ENCODE peak calls at places on chromosomes 12 and 14, in six cellular contexts. S, J, N, A, R and C are unnamed samples.
A peak's percentile ranks its signal among the peaks of the same experiment; 100 is the strongest.

GRCh38 chr14:59919582-59920377 is at the start of gene LRRC9:
- DNase-seq in A (peak; percentile 4), N (peak; percentile 87), S (peak; percentile 9), J (peak; percentile 53), R (no peak), C (no peak)

GRCh38 chr12:102800565-102800964 is 116.5 kb downstream of the PAH start:
- DNase-seq in R (no peak), J (no peak), A (no peak), N (no peak), S (no peak), C (no peak)

GRCh38 chr12:43692064-43692463 is 66.5 kb downstream of the PUS7L start:
- DNase-seq in J (no peak), R (no peak), A (no peak), S (no peak), N (no peak), C (no peak)

GRCh38 chr12:77065361-77066204 is at the start of gene E2F7:
- DNase-seq in N (peak; percentile 96), R (peak; percentile 80), J (peak; percentile 87), S (peak; percentile 82), A (peak; percentile 70), C (peak; percentile 85)

GRCh38 chr14:104297313-104297704 is 158.9 kb downstream of the KIF26A start:
- DNase-seq in R (no peak), A (no peak), N (no peak), S (no peak), J (no peak), C (no peak)

GRCh38 chr14:50060871-50061663 is 55.3 kb downstream of the VCPKMT start:
- DNase-seq in N (no peak), S (peak; percentile 62), A (no peak), R (peak; percentile 82), J (no peak), C (peak; percentile 79)

GRCh38 chr12:96648941-96649340 is 159.6 kb downstream of the CFAP54 start:
- DNase-seq in J (no peak), N (no peak), A (no peak), R (no peak), S (no peak), C (no peak)

GRCh38 chr12:128098725-128099124 is 168.2 kb upstream of the TMEM132C start:
- DNase-seq in A (no peak), S (no peak), N (no peak), J (no peak), R (no peak), C (no peak)

GRCh38 chr14:61517861-61518802 is 177.2 kb upstream of the HIF1A start:
- DNase-seq in R (no peak), N (no peak), J (no peak), S (no peak), A (no peak), C (no peak)

GRCh38 chr12:129827102-129827873 is 76.5 kb downstream of the TMEM132D start:
- DNase-seq in J (no peak), S (no peak), R (no peak), N (no peak), A (no peak), C (no peak)

GRCh38 chr12:12704593-12705230 is 8.7 kb upstream of the GPR19 start:
- DNase-seq in A (no peak), N (peak; percentile 83), J (no peak), S (no peak), R (peak; percentile 64), C (no peak)

GRCh38 chr12:129723260-129723659 is 180.6 kb downstream of the TMEM132D start:
- DNase-seq in N (no peak), S (no peak), A (no peak), J (no peak), R (no peak), C (no peak)

GRCh38 chr14:93984987-93985410 is 8.6 kb upstream of the ASB2 start:
- DNase-seq in A (no peak), R (peak; percentile 38), N (peak; percentile 9), J (no peak), S (peak; percentile 72), C (no peak)

GRCh38 chr12:125113263-125113662 is 48.0 kb downstream of the AACS start:
- DNase-seq in R (no peak), S (no peak), A (no peak), N (no peak), J (no peak), C (no peak)

GRCh38 chr12:113248842-113249435 is 27.7 kb downstream of the TPCN1 start:
- DNase-seq in R (no peak), A (no peak), N (no peak), S (no peak), J (no peak), C (no peak)

GRCh38 chr12:118188690-118189371 is 52.9 kb downstream of the PEBP1 start:
- DNase-seq in N (no peak), S (peak; percentile 39), J (no peak), R (peak; percentile 29), A (no peak), C (peak; percentile 64)

GRCh38 chr14:52473557-52473956 is 78.7 kb downstream of the TXNDC16 start:
- DNase-seq in S (no peak), A (no peak), N (no peak), J (no peak), R (no peak), C (no peak)

GRCh38 chr14:20489093-20489994 is 16.0 kb upstream of the RNASE10 start:
- DNase-seq in N (no peak), A (no peak), J (no peak), S (no peak), R (no peak), C (no peak)

GRCh38 chr14:23174266-23174665 is 9.2 kb downstream of the SLC7A8 start:
- DNase-seq in R (no peak), S (no peak), J (no peak), N (no peak), A (no peak), C (no peak)

GRCh38 chr12:4392223-4392742 is 12.8 kb upstream of the FGF23 start:
- DNase-seq in N (no peak), A (no peak), S (no peak), R (no peak), J (no peak), C (no peak)

GRCh38 chr12:98042668-98043067 is 472.7 kb upstream of the TMPO start:
- DNase-seq in S (no peak), N (no peak), J (no peak), A (no peak), R (no peak), C (no peak)

GRCh38 chr12:75790219-75790618 is 241.4 kb downstream of the PHLDA1 start:
- DNase-seq in S (no peak), J (no peak), R (no peak), A (no peak), N (no peak), C (no peak)

GRCh38 chr14:68944162-68944561 is 34.9 kb downstream of the ACTN1 start:
- DNase-seq in R (no peak), J (no peak), N (no peak), A (no peak), S (no peak), C (no peak)

GRCh38 chr12:106898001-106898966 is 57.4 kb upstream of the TMEM263 start:
- DNase-seq in S (no peak), N (no peak), A (no peak), J (no peak), R (no peak), C (no peak)

GRCh38 chr14:104751539-104752337 is 1.2 kb upstream of the SIVA1 start:
- DNase-seq in S (no peak), N (no peak), A (no peak), J (no peak), R (no peak), C (no peak)

GRCh38 chr14:59657769-59658168 is 81.2 kb upstream of the CCDC175 start:
- DNase-seq in J (no peak), S (no peak), N (no peak), R (no peak), A (no peak), C (no peak)

GRCh38 chr12:55847603-55848329 is 5.0 kb upstream of the MMP19 start:
- DNase-seq in R (peak; percentile 94), A (no peak), N (no peak), J (peak; percentile 82), S (peak; percentile 90), C (peak; percentile 99)

GRCh38 chr14:94455928-94456327 is 3.3 kb upstream of the SERPINA11 start:
- DNase-seq in N (no peak), J (no peak), R (no peak), S (no peak), A (no peak), C (no peak)

GRCh38 chr12:127342861-127343260 is 924.1 kb upstream of the TMEM132C start:
- DNase-seq in S (no peak), N (no peak), R (no peak), J (no peak), A (no peak), C (no peak)

GRCh38 chr14:91177073-91177796 is 63.4 kb downstream of the DGLUCY start:
- DNase-seq in J (peak; percentile 48), S (peak; percentile 44), A (peak; percentile 57), N (peak; percentile 54), R (peak; percentile 41), C (peak; percentile 68)
- H3K36me3 ChIP-seq in J (peaks cover 16% of the 10 kb centered on the region), S (peaks cover 2% of the 10 kb centered on the region), A (peaks cover 16% of the 10 kb centered on the region), N (peaks cover 20% of the 10 kb centered on the region), R (peaks cover 38% of the 10 kb centered on the region), C (peaks cover 34% of the 10 kb centered on the region)

DNA sequence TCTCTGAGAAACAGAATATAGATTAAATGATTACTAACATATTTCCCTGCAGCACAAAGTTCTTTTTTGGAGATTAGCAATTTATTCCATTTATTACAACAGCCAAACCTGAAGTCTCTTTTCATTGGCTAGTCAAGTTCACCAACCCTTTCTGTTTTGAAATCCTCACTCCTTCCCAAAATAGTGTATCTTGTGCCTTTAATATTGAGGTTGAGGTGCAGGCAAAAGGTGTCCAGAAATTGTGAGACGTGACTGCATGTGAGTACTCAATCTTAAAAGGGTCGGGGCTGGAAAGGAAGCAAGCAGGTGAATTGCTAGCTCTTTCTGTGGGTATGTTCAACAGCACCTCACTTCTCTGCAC is 11.1 kb upstream of the FOXN3 start:
- DNase-seq in R (no peak), J (no peak), S (no peak), A (no peak), N (no peak), C (no peak)
- H3K4me1 ChIP-seq in R (peaks cover 45% of the 10 kb centered on the region), J (no peaks in the 10 kb centered on the region), S (peaks cover 37% of the 10 kb centered on the region), A (peaks cover 35% of the 10 kb centered on the region), N (peaks cover 14% of the 10 kb centered on the region), C (peaks cover 33% of the 10 kb centered on the region)

DNA sequence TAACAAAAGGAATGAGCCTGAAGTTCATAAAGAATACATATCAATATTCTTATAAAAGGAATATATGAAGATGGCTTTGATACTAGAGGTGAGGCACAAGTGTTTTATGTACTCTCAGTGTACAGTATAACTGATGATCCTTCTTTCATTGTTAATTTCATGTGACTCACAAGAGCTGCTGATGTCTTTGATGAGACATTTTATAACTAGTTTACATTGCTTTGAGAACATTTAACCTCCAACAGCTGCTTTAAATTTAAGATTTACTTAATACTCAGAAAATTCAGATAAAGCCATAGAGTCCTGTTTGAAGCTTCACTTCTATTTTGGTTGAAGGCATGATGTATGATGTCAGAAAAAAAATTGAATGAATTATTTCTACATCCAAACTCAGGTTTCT is 59.8 kb downstream of the WASHC4 start:
- DNase-seq in R (no peak), A (no peak), J (no peak), N (no peak), S (no peak), C (no peak)
- H3K36me3 ChIP-seq in R (peaks cover 76% of the 10 kb centered on the region), A (peaks cover 18% of the 10 kb centered on the region), J (peaks cover 15% of the 10 kb centered on the region), N (peaks cover 98% of the 10 kb centered on the region), S (no peaks in the 10 kb centered on the region), C (peaks cover 58% of the 10 kb centered on the region)

DNA sequence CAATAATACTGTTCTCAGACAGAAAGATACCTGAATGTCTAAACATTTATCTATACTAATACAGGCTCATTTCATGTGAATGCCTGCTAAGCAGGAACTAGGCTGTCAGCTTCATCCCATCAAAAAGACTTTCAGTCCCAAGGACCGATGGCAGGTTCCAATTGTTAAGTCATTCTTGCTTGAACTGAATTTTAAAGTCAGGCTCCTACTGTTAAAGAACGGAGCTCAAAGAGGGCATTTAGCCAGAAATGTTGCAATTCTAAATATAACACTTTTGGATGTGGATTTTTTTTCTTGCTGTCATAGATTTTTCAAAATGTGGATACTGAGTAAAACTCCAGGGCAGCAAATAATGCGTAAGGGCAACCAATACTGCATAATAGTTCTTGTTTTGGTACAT is 38.5 kb upstream of the DBX2 start:
- DNase-seq in S (no peak), A (no peak), J (no peak), R (no peak), N (no peak), C (no peak)
- H3K4me1 ChIP-seq in S (no peaks in the 10 kb centered on the region), A (no peaks in the 10 kb centered on the region), J (no peaks in the 10 kb centered on the region), R (no peaks in the 10 kb centered on the region), N (peaks cover 7% of the 10 kb centered on the region), C (no peaks in the 10 kb centered on the region)